ENCODE peak calls at places on chromosome 15, in eight cellular contexts. One of them, this sample, is unnamed.

GRCh38 chr15:64634576-64635485 is 140.6 kb downstream of the RBPMS2 start:
- DNase-seq in astrocyte: peak; percentile 45
- DNase-seq in endothelial cell of umbilical vein: peak; percentile 79
- DNase-seq in heart left ventricle: no peak
- DNase-seq in GM23248: no peak
- DNase-seq in cardiac muscle cell: peak; percentile 28
- DNase-seq in pancreas: no peak
- DNase-seq in thoracic aorta: no peak
- DNase-seq in this sample: no peak

GRCh38 chr15:57272770-57273357 is 103.4 kb upstream of the CGNL1 start:
- DNase-seq in astrocyte: no peak
- DNase-seq in endothelial cell of umbilical vein: no peak
- DNase-seq in heart left ventricle: no peak
- DNase-seq in GM23248: no peak
- DNase-seq in cardiac muscle cell: no peak
- DNase-seq in pancreas: no peak
- DNase-seq in thoracic aorta: no peak
- DNase-seq in this sample: no peak

GRCh38 chr15:41971089-41971892 is 1.1 kb downstream of the EHD4 start:
- DNase-seq in astrocyte: peak; percentile 72
- DNase-seq in endothelial cell of umbilical vein: peak; percentile 83
- DNase-seq in heart left ventricle: peak; percentile 75
- DNase-seq in GM23248: peak; percentile 83
- DNase-seq in cardiac muscle cell: peak; percentile 89
- DNase-seq in pancreas: peak; percentile 59
- DNase-seq in thoracic aorta: peak; percentile 35
- DNase-seq in this sample: peak; percentile 78

GRCh38 chr15:66729339-66729951 is 27.4 kb downstream of the SMAD6 start:
- DNase-seq in astrocyte: peak; percentile 51
- DNase-seq in endothelial cell of umbilical vein: peak; percentile 33
- DNase-seq in heart left ventricle: no peak
- DNase-seq in GM23248: peak; percentile 82
- DNase-seq in cardiac muscle cell: no peak
- DNase-seq in pancreas: no peak
- DNase-seq in thoracic aorta: no peak
- DNase-seq in this sample: no peak

GRCh38 chr15:58556028-58556361 is 124.2 kb downstream of the LIPC start:
- DNase-seq in astrocyte: no peak
- DNase-seq in endothelial cell of umbilical vein: no peak
- DNase-seq in heart left ventricle: no peak
- DNase-seq in GM23248: no peak
- DNase-seq in cardiac muscle cell: no peak
- DNase-seq in pancreas: no peak
- DNase-seq in thoracic aorta: no peak
- DNase-seq in this sample: no peak

GRCh38 chr15:75065467-75065850 is 42.1 kb downstream of the PPCDC start:
- DNase-seq in astrocyte: peak; percentile 18
- DNase-seq in endothelial cell of umbilical vein: no peak
- DNase-seq in heart left ventricle: no peak
- DNase-seq in GM23248: no peak
- DNase-seq in cardiac muscle cell: no peak
- DNase-seq in pancreas: peak; percentile 17
- DNase-seq in thoracic aorta: no peak
- DNase-seq in this sample: no peak

GRCh38 chr15:63324770-63325169 is 47.4 kb downstream of the APH1B start:
- DNase-seq in astrocyte: no peak
- DNase-seq in endothelial cell of umbilical vein: no peak
- DNase-seq in heart left ventricle: no peak
- DNase-seq in GM23248: no peak
- DNase-seq in cardiac muscle cell: no peak
- DNase-seq in pancreas: no peak
- DNase-seq in thoracic aorta: no peak
- DNase-seq in this sample: no peak

GRCh38 chr15:29925227-29926082 is 103.2 kb upstream of the TJP1 start:
- DNase-seq in astrocyte: peak; percentile 68
- DNase-seq in endothelial cell of umbilical vein: peak; percentile 72
- DNase-seq in heart left ventricle: peak; percentile 82
- DNase-seq in GM23248: peak; percentile 80
- DNase-seq in cardiac muscle cell: peak; percentile 91
- DNase-seq in pancreas: peak; percentile 53
- DNase-seq in thoracic aorta: no peak
- DNase-seq in this sample: peak; percentile 51

GRCh38 chr15:88752956-88753355 is 50.3 kb upstream of the ACAN start:
- DNase-seq in astrocyte: no peak
- DNase-seq in endothelial cell of umbilical vein: no peak
- DNase-seq in heart left ventricle: no peak
- DNase-seq in GM23248: no peak
- DNase-seq in cardiac muscle cell: no peak
- DNase-seq in pancreas: no peak
- DNase-seq in thoracic aorta: no peak
- DNase-seq in this sample: no peak

DNA sequence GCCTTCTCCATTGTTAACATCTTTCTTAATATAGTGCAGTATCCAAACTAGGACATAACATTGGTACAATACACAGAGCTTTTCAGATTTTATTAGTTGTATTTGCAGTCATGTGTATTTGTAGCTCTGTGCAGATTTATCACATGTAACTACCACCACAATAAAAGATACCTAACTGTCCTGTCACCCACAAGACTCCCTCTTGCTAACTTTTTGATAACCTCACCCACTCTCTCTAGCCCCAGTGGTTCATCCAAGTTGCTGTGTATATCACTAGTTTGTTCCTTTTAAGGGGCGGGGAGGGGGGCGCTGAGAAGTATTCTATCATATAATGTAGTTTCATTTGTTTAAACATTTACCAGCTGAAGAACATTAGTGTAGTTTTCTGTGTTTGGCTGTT is 46.1 kb downstream of the PIAS1 start:
- DNase-seq in astrocyte: no peak
- DNase-seq in endothelial cell of umbilical vein: no peak
- DNase-seq in heart left ventricle: no peak
- DNase-seq in GM23248: no peak
- DNase-seq in cardiac muscle cell: no peak
- DNase-seq in pancreas: no peak
- DNase-seq in thoracic aorta: no peak
- DNase-seq in this sample: no peak
- H3K36me3 ChIP-seq in astrocyte: no peaks in the 10 kb centered on the region
- H3K36me3 ChIP-seq in endothelial cell of umbilical vein: no peaks in the 10 kb centered on the region
- H3K36me3 ChIP-seq in heart left ventricle: peaks cover 6% of the 10 kb centered on the region
- H3K36me3 ChIP-seq in GM23248: peaks cover 31% of the 10 kb centered on the region
- H3K36me3 ChIP-seq in cardiac muscle cell: peaks cover 5% of the 10 kb centered on the region
- H3K36me3 ChIP-seq in pancreas: no peaks in the 10 kb centered on the region
- H3K36me3 ChIP-seq in thoracic aorta: no peaks in the 10 kb centered on the region
- H3K36me3 ChIP-seq in this sample: peaks cover 12% of the 10 kb centered on the region

DNA sequence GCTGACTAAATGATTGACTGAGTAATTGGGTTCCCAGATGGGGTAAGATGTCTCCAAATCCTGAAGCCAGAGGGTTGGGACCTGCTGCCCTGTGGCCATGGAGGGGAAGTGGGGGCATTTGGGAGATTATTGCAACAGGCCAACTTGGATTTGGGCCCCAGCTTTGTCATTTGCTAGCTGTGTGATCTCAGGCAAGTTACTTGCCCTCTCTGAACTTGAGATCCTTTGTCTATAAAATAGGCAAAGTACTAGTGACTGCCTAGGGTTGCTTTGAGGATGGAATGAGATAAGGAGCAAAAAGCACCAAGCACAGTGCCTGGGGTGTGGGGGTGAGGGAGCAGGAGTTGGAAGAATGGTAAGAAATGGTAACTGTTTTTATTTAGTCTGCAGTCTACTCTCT is 4.4 kb upstream of the INSYN1 start:
- DNase-seq in astrocyte: no peak
- DNase-seq in endothelial cell of umbilical vein: no peak
- DNase-seq in heart left ventricle: no peak
- DNase-seq in GM23248: no peak
- DNase-seq in cardiac muscle cell: no peak
- DNase-seq in pancreas: no peak
- DNase-seq in thoracic aorta: no peak
- DNase-seq in this sample: no peak
- H3K27me3 ChIP-seq in astrocyte: peaks cover 40% of the 10 kb centered on the region
- H3K27me3 ChIP-seq in endothelial cell of umbilical vein: peaks cover 21% of the 10 kb centered on the region
- H3K27me3 ChIP-seq in heart left ventricle: no peaks in the 10 kb centered on the region
- H3K27me3 ChIP-seq in GM23248: peaks cover 54% of the 10 kb centered on the region
- H3K27me3 ChIP-seq in cardiac muscle cell: peaks cover 4% of the 10 kb centered on the region
- H3K27me3 ChIP-seq in pancreas: no peaks in the 10 kb centered on the region
- H3K27me3 ChIP-seq in thoracic aorta: no peaks in the 10 kb centered on the region
- H3K27me3 ChIP-seq in this sample: peaks cover 41% of the 10 kb centered on the region

DNA sequence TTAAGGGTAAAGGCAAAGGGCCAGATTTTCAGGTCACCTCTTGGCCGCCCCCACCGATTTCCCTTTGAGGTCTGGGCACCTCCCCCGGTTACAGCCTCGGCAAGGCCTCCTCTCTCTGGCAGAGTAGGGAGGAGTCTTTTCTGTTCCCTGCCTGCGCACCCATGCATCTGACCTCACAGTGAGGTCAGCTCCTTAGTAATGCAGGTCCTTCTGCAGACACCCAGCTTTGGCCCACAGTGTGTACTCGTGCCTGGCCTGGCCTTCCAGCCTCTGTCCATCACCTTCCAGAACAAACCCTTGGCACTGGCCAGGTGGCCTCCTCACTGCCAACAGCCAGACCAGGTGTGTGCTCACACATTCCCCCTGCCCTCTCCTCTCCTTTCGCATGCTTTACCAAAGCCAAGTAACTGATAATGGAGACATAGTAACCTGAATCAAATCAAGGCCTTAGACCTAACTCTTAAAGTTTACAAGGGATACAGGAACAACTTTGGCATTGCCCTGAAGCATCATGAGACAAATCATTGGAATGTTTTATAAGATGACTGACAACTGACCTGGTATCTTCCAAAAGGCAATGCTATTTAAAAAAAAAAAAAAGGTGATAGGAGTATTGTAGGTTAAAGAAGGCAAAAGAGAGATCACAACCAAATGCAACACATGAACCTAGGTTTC is 61.3 kb downstream of the CORO2B start:
- DNase-seq in astrocyte: no peak
- DNase-seq in endothelial cell of umbilical vein: no peak
- DNase-seq in heart left ventricle: no peak
- DNase-seq in GM23248: peak; percentile 67
- DNase-seq in cardiac muscle cell: no peak
- DNase-seq in pancreas: no peak
- DNase-seq in thoracic aorta: no peak
- DNase-seq in this sample: no peak
- H3K4me1 ChIP-seq in astrocyte: peaks cover 66% of the 10 kb centered on the region
- H3K4me1 ChIP-seq in endothelial cell of umbilical vein: no peaks in the 10 kb centered on the region
- H3K4me1 ChIP-seq in heart left ventricle: peaks cover 64% of the 10 kb centered on the region
- H3K4me1 ChIP-seq in GM23248: peaks cover 72% of the 10 kb centered on the region
- H3K4me1 ChIP-seq in cardiac muscle cell: peaks cover 18% of the 10 kb centered on the region
- H3K4me1 ChIP-seq in pancreas: no peaks in the 10 kb centered on the region
- H3K4me1 ChIP-seq in thoracic aorta: peaks cover 45% of the 10 kb centered on the region
- H3K4me1 ChIP-seq in this sample: peaks cover 36% of the 10 kb centered on the region

GRCh38 chr15:73287019-73287418 is 81.7 kb downstream of the HCN4 start:
- DNase-seq in astrocyte: no peak
- DNase-seq in endothelial cell of umbilical vein: no peak
- DNase-seq in heart left ventricle: no peak
- DNase-seq in GM23248: no peak
- DNase-seq in cardiac muscle cell: no peak
- DNase-seq in pancreas: no peak
- DNase-seq in thoracic aorta: no peak
- DNase-seq in this sample: no peak
- H3K36me3 ChIP-seq in astrocyte: no peaks in the 10 kb centered on the region
- H3K36me3 ChIP-seq in endothelial cell of umbilical vein: no peaks in the 10 kb centered on the region
- H3K36me3 ChIP-seq in heart left ventricle: peaks cover 79% of the 10 kb centered on the region
- H3K36me3 ChIP-seq in GM23248: no peaks in the 10 kb centered on the region
- H3K36me3 ChIP-seq in cardiac muscle cell: peaks cover 29% of the 10 kb centered on the region
- H3K36me3 ChIP-seq in pancreas: peaks cover 46% of the 10 kb centered on the region
- H3K36me3 ChIP-seq in thoracic aorta: peaks cover 51% of the 10 kb centered on the region
- H3K36me3 ChIP-seq in this sample: peaks cover 89% of the 10 kb centered on the region

DNA sequence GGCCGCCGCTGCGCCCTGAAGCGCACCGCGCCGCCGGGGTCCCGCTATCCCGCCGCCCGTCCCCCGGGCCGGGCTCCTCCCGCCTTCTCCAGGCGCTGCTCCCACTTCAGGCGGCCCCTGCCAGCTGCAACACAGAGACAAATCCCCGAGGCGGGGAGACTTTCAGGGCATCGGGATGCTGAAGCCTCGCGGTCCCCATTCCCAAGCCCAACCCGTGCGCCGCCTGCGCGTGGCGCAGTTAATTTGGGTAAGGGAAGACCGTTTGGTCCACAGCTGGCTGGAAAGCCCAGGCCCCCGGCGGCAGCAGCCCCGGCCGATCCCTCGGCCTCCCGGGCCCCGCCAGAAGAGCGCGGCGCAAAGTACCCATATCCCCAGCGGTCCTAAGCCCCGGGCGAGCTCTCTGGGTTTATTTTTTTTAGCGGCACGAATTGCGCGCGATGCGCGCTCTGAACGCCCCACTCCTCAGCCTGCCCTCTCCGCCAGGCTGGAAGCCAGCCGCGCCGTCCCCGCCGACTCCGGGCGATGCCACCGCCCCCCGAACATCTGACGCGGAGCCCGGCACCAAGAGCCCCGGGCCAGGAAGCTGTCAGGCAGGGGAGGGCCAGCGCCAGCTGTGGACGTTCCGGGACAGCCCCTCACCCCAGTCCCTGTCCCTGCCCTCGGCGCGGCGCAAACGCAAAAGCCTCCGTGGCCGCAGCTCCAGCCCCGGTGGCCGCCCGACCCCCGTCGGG is 517 bp downstream of the FBN1 start:
- DNase-seq in astrocyte: peak; percentile 59
- DNase-seq in endothelial cell of umbilical vein: no peak
- DNase-seq in heart left ventricle: peak; percentile 62
- DNase-seq in GM23248: peak; percentile 78
- DNase-seq in cardiac muscle cell: peak; percentile 56
- DNase-seq in pancreas: peak; percentile 14
- DNase-seq in thoracic aorta: no peak
- DNase-seq in this sample: peak; percentile 57
- H3K27me3 ChIP-seq in astrocyte: no peaks in the 10 kb centered on the region
- H3K27me3 ChIP-seq in endothelial cell of umbilical vein: no peaks in the 10 kb centered on the region
- H3K27me3 ChIP-seq in heart left ventricle: no peaks in the 10 kb centered on the region
- H3K27me3 ChIP-seq in GM23248: no peaks in the 10 kb centered on the region
- H3K27me3 ChIP-seq in cardiac muscle cell: peaks cover 48% of the 10 kb centered on the region
- H3K27me3 ChIP-seq in pancreas: peaks cover 5% of the 10 kb centered on the region
- H3K27me3 ChIP-seq in thoracic aorta: no peaks in the 10 kb centered on the region
- H3K27me3 ChIP-seq in this sample: peaks cover 26% of the 10 kb centered on the region

GRCh38 chr15:43821505-43821904 is 3.0 kb downstream of the MFAP1 start:
- DNase-seq in astrocyte: no peak
- DNase-seq in endothelial cell of umbilical vein: no peak
- DNase-seq in heart left ventricle: no peak
- DNase-seq in GM23248: no peak
- DNase-seq in cardiac muscle cell: no peak
- DNase-seq in pancreas: no peak
- DNase-seq in thoracic aorta: no peak
- DNase-seq in this sample: no peak
- H3K4me1 ChIP-seq in astrocyte: peaks cover 7% of the 10 kb centered on the region
- H3K4me1 ChIP-seq in endothelial cell of umbilical vein: peaks cover 12% of the 10 kb centered on the region
- H3K4me1 ChIP-seq in heart left ventricle: peaks cover 38% of the 10 kb centered on the region
- H3K4me1 ChIP-seq in GM23248: peaks cover 15% of the 10 kb centered on the region
- H3K4me1 ChIP-seq in cardiac muscle cell: no peaks in the 10 kb centered on the region
- H3K4me1 ChIP-seq in pancreas: peaks cover 8% of the 10 kb centered on the region
- H3K4me1 ChIP-seq in thoracic aorta: peaks cover 32% of the 10 kb centered on the region
- H3K4me1 ChIP-seq in this sample: peaks cover 37% of the 10 kb centered on the region

GRCh38 chr15:22945071-22945470 is 35.1 kb downstream of the CYFIP1 start:
- DNase-seq in astrocyte: no peak
- DNase-seq in endothelial cell of umbilical vein: no peak
- DNase-seq in heart left ventricle: no peak
- DNase-seq in GM23248: no peak
- DNase-seq in cardiac muscle cell: no peak
- DNase-seq in pancreas: no peak
- DNase-seq in thoracic aorta: no peak
- DNase-seq in this sample: no peak
- H3K36me3 ChIP-seq in astrocyte: peaks cover 14% of the 10 kb centered on the region
- H3K36me3 ChIP-seq in endothelial cell of umbilical vein: peaks cover 17% of the 10 kb centered on the region
- H3K36me3 ChIP-seq in heart left ventricle: peaks cover 68% of the 10 kb centered on the region
- H3K36me3 ChIP-seq in GM23248: peaks cover 4% of the 10 kb centered on the region
- H3K36me3 ChIP-seq in cardiac muscle cell: peaks cover 16% of the 10 kb centered on the region
- H3K36me3 ChIP-seq in pancreas: peaks cover 14% of the 10 kb centered on the region
- H3K36me3 ChIP-seq in thoracic aorta: peaks cover 30% of the 10 kb centered on the region
- H3K36me3 ChIP-seq in this sample: peaks cover 68% of the 10 kb centered on the region

GRCh38 chr15:45133561-45133920 is 3.7 kb downstream of the DUOX1 start:
- DNase-seq in astrocyte: no peak
- DNase-seq in endothelial cell of umbilical vein: no peak
- DNase-seq in heart left ventricle: no peak
- DNase-seq in GM23248: no peak
- DNase-seq in cardiac muscle cell: peak; percentile 60
- DNase-seq in pancreas: no peak
- DNase-seq in thoracic aorta: no peak
- DNase-seq in this sample: no peak
- H3K27me3 ChIP-seq in astrocyte: peaks cover 60% of the 10 kb centered on the region
- H3K27me3 ChIP-seq in endothelial cell of umbilical vein: peaks cover 72% of the 10 kb centered on the region
- H3K27me3 ChIP-seq in heart left ventricle: peaks cover 20% of the 10 kb centered on the region
- H3K27me3 ChIP-seq in GM23248: peaks cover 11% of the 10 kb centered on the region
- H3K27me3 ChIP-seq in cardiac muscle cell: peaks cover 83% of the 10 kb centered on the region
- H3K27me3 ChIP-seq in pancreas: no peaks in the 10 kb centered on the region
- H3K27me3 ChIP-seq in thoracic aorta: peaks cover 10% of the 10 kb centered on the region
- H3K27me3 ChIP-seq in this sample: peaks cover 55% of the 10 kb centered on the region